ENCODE peak calls at places on chromosomes 11 and 22, in six cellular contexts. B is A172; T is CD8-positive, alpha-beta memory T cell; I is mammary epithelial cell; G is stimulated activated CD4-positive, alpha-beta T cell treated with anti-CD3 and anti-CD28 coated beads, Interleukin-12 subunit alpha, Interleukin-12 subunit beta, amount 100 ng/mL, for 48 hours; Z is activated CD4-positive, alpha-beta T cell treated with anti-CD3 and anti-CD28 coated beads for 48 hours. U is an unnamed sample.

GRCh38 chr11:71256080-71256479 is 3.7 kb upstream of the SHANK2 start:
- DNase-seq in B (no peak), T (no peak), I (no peak), G (no peak), Z (no peak), U (no peak)

GRCh38 chr22:37566903-37567798 is 6.9 kb downstream of the CDC42EP1 start:
- DNase-seq in B (peak; percentile 56), T (peak; percentile 91), I (peak; percentile 92), G (peak; percentile 88), Z (peak; percentile 94), U (peak; percentile 63)

GRCh38 chr11:108970221-108970991 is 305.5 kb downstream of the DDX10 start:
- DNase-seq in B (no peak), T (no peak), I (no peak), G (no peak), Z (no peak), U (no peak)

GRCh38 chr22:28822930-28823481 is 22.6 kb upstream of the XBP1 start:
- DNase-seq in B (no peak), T (no peak), I (no peak), G (no peak), Z (no peak), U (no peak)

GRCh38 chr11:70716986-70717775 is 318.9 kb downstream of the CTTN start:
- DNase-seq in B (no peak), T (no peak), I (no peak), G (no peak), Z (no peak), U (no peak)

GRCh38 chr11:29913352-29913751 is 103.5 kb downstream of the KCNA4 start:
- DNase-seq in B (peak; percentile 16), T (no peak), I (no peak), G (no peak), Z (no peak), U (no peak)

GRCh38 chr11:746289-747175 is 732 bp upstream of the TALDO1 start:
- DNase-seq in B (peak; percentile 71), T (no peak), I (no peak), G (no peak), Z (peak; percentile 58), U (peak; percentile 45)

GRCh38 chr11:1105183-1105565 is 30.5 kb downstream of the MUC2 start:
- DNase-seq in B (no peak), T (no peak), I (no peak), G (no peak), Z (no peak), U (no peak)

GRCh38 chr11:69166186-69167115 is 10.7 kb downstream of the SMIM38 start:
- DNase-seq in B (peak; percentile 93), T (no peak), I (peak; percentile 83), G (peak; percentile 26), Z (peak; percentile 70), U (peak; percentile 89)

GRCh38 chr11:2272946-2273280 is 2.5 kb upstream of the ASCL2 start:
- DNase-seq in B (no peak), T (no peak), I (no peak), G (no peak), Z (no peak), U (no peak)

GRCh38 chr22:44003776-44004460 is 20.2 kb upstream of the PARVB start:
- DNase-seq in B (no peak), T (no peak), I (no peak), G (no peak), Z (no peak), U (no peak)

GRCh38 chr22:44107341-44107740 is 73.4 kb upstream of the PARVG start:
- DNase-seq in B (no peak), T (no peak), I (no peak), G (no peak), Z (peak; percentile 18), U (no peak)

GRCh38 chr11:33620423-33621120 is 80.1 kb downstream of the C11orf91 start:
- DNase-seq in B (peak; percentile 63), T (no peak), I (peak; percentile 84), G (no peak), Z (no peak), U (no peak)

GRCh38 chr11:47518212-47518959 is 34.5 kb downstream of the CELF1 start:
- DNase-seq in B (no peak), T (no peak), I (no peak), G (no peak), Z (no peak), U (no peak)

GRCh38 chr22:30423296-30423958 is 2.1 kb upstream of the MTFP1 start:
- DNase-seq in B (no peak), T (peak; percentile 46), I (peak; percentile 80), G (peak; percentile 59), Z (peak; percentile 80), U (peak; percentile 76)

GRCh38 chr11:68461284-68461861 is 821 bp downstream of the PPP6R3 start:
- DNase-seq in B (no peak), T (no peak), I (peak; percentile 21), G (no peak), Z (no peak), U (peak; percentile 48)

U was measured in A549.